ENCODE peak calls at places on chromosome 17, in nine cellular contexts. Y is T47D; H is B cell; N is C1 segment of cervical spinal cord; T is non-pigmented ciliary epithelial cell; L is GM04504; J is neural crest cell; W is NCI-H1417; S is effector memory CD4-positive, alpha-beta T cell. D is an unnamed sample.

GRCh38 chr17:54950116-54950515 is 18.3 kb downstream of the COX11 start:
- DNase-seq in J (no peak), H (no peak), Y (no peak), W (no peak), T (no peak), N (no peak), L (no peak), S (no peak), D (no peak)

GRCh38 chr17:7684856-7685532 is 2.3 kb downstream of the TP53 start:
- DNase-seq in W (no peak), J (no peak), T (no peak), N (no peak), L (no peak), H (no peak), S (no peak), Y (no peak), D (no peak)

GRCh38 chr17:28622186-28622585 is 8.2 kb upstream of the RSKR start:
- DNase-seq in Y (no peak), W (no peak), H (no peak), J (no peak), T (no peak), L (no peak), N (no peak), S (no peak), D (no peak)

GRCh38 chr17:39738568-39738901 is 797 bp downstream of the GRB7 start:
- DNase-seq in J (no peak), W (peak; percentile 49), L (no peak), N (no peak), H (peak; percentile 77), Y (peak; percentile 88), T (no peak), S (peak; percentile 48), D (no peak)

GRCh38 chr17:77409282-77410161 is 268.8 kb downstream of the SEC14L1 start:
- DNase-seq in W (no peak), Y (no peak), N (peak; percentile 20), S (no peak), T (no peak), H (no peak), L (no peak), J (peak; percentile 57), D (no peak)

GRCh38 chr17:82497483-82498405 is 21.8 kb upstream of the FOXK2 start:
- DNase-seq in T (peak; percentile 80), Y (peak; percentile 60), J (peak; percentile 35), S (peak; percentile 36), W (peak; percentile 46), N (peak; percentile 61), H (peak; percentile 59), L (no peak), D (peak; percentile 75)

GRCh38 chr17:38703742-38704644 is 1.1 kb upstream of the MLLT6 start:
- DNase-seq in N (peak; percentile 36), H (peak; percentile 86), T (no peak), Y (peak; percentile 99), W (peak; percentile 82), S (peak; percentile 56), J (peak; percentile 72), L (no peak), D (no peak)

GRCh38 chr17:16430650-16431049 is 15.3 kb downstream of the TRPV2 start:
- DNase-seq in W (no peak), H (no peak), L (no peak), Y (no peak), T (no peak), J (no peak), S (no peak), N (no peak), D (no peak)

GRCh38 chr17:83192161-83192788 is 112.9 kb downstream of the METRNL start:
- DNase-seq in S (no peak), J (no peak), H (no peak), L (no peak), Y (peak; percentile 45), T (no peak), N (no peak), W (no peak), D (peak; percentile 53)

GRCh38 chr17:7078711-7079110 is 1.3 kb downstream of the CLEC10A start:
- DNase-seq in H (no peak), W (no peak), S (no peak), T (no peak), J (no peak), N (no peak), L (no peak), Y (no peak), D (no peak)

GRCh38 chr17:68429881-68430280 is 27.4 kb downstream of the WIPI1 start:
- DNase-seq in H (no peak), L (no peak), S (no peak), T (no peak), Y (no peak), J (no peak), N (no peak), W (no peak), D (no peak)

GRCh38 chr17:1059131-1059795 is 62.3 kb downstream of the TIMM22 start:
- DNase-seq in S (no peak), Y (no peak), N (no peak), H (no peak), J (no peak), W (no peak), T (no peak), L (no peak), D (no peak)

GRCh38 chr17:81479175-81479574 is 33.4 kb downstream of the ACTG1 start:
- DNase-seq in L (no peak), N (no peak), H (no peak), W (no peak), T (no peak), S (no peak), Y (no peak), J (no peak), D (no peak)

GRCh38 chr17:43193251-43193650 is 18.4 kb upstream of the TMEM106A start:
- DNase-seq in T (no peak), J (no peak), S (no peak), L (no peak), N (no peak), W (no peak), Y (no peak), H (no peak), D (no peak)

GRCh38 chr17:79981090-79981489 is 54.6 kb downstream of the TBC1D16 start:
- DNase-seq in N (no peak), S (no peak), J (no peak), Y (no peak), W (no peak), L (no peak), H (no peak), T (no peak), D (no peak)

GRCh38 chr17:6660765-6661463 is 9.4 kb downstream of the C17orf100 start:
- DNase-seq in N (no peak), H (peak; percentile 56), W (no peak), J (no peak), T (no peak), Y (no peak), S (no peak), L (no peak), D (no peak)

GRCh38 chr17:1783834-1784611 is 22.2 kb downstream of the SERPINF1 start:
- DNase-seq in L (peak; percentile 88), Y (peak; percentile 66), W (no peak), J (no peak), S (no peak), H (peak; percentile 72), T (no peak), N (peak; percentile 23), D (peak; percentile 87)

GRCh38 chr17:16044484-16044883 is 44.9 kb downstream of the TTC19 start:
- DNase-seq in T (no peak), N (no peak), Y (no peak), L (no peak), S (no peak), J (no peak), H (no peak), W (no peak), D (no peak)

GRCh38 chr17:48215583-48216139 is 108.1 kb downstream of the SNX11 start:
- DNase-seq in T (peak; percentile 22), J (peak; percentile 18), W (peak; percentile 68), H (no peak), L (no peak), S (no peak), N (peak; percentile 1), Y (peak; percentile 34), D (no peak)

GRCh38 chr17:83098241-83099085 is 19.1 kb downstream of the METRNL start:
- DNase-seq in L (no peak), S (no peak), J (no peak), Y (no peak), W (no peak), T (no peak), N (no peak), H (no peak), D (no peak)

GRCh38 chr17:72420775-72421127 is 299.9 kb downstream of the SOX9 start:
- DNase-seq in H (no peak), J (no peak), Y (no peak), S (no peak), N (no peak), L (no peak), T (no peak), W (no peak), D (no peak)

GRCh38 chr17:48542114-48542955 is 2.6 kb downstream of the HOXB2 start:
- DNase-seq in Y (peak; percentile 68), L (no peak), T (no peak), N (no peak), S (no peak), H (no peak), W (no peak), J (no peak), D (no peak)